ENCODE peak calls at places on chromosome 18, in four cellular contexts. J is stomach, A is fibroblast of mammary gland, T is cardiac fibroblast. Y is an unnamed sample.

GRCh38 chr18:48996901-48997463 is 46.2 kb upstream of the SMAD7 start:
- DNase-seq in J (no peak), A (peak; percentile 70), T (peak; percentile 54), Y (no peak)

GRCh38 chr18:67417864-67418523 is 98.5 kb downstream of the DSEL start:
- DNase-seq in T (peak; percentile 51), J (no peak), A (peak; percentile 75), Y (no peak)

GRCh38 chr18:61096231-61096630 is 237.0 kb upstream of the CDH20 start:
- DNase-seq in A (no peak), J (no peak), T (no peak), Y (no peak)

GRCh38 chr18:74906189-74906588 is 302.8 kb downstream of the PTGR3 start:
- DNase-seq in J (no peak), A (no peak), T (peak; percentile 4), Y (no peak)

GRCh38 chr18:49274188-49274714 is 186.2 kb downstream of the DYM start:
- DNase-seq in J (no peak), A (peak; percentile 15), T (peak; percentile 68), Y (no peak)

GRCh38 chr18:70072678-70073077 is 125.0 kb upstream of the CD226 start:
- DNase-seq in T (peak; percentile 67), A (peak; percentile 42), J (no peak), Y (no peak)

GRCh38 chr18:23356915-23357421 is 96.1 kb upstream of the RIOK3 start:
- DNase-seq in J (no peak), A (peak; percentile 42), T (peak; percentile 90), Y (no peak)

GRCh38 chr18:48295586-48296311 is 113.4 kb downstream of the ZBTB7C start:
- DNase-seq in J (no peak), T (peak; percentile 16), A (peak; percentile 7), Y (no peak)

GRCh38 chr18:23143059-23143831 is 8.0 kb downstream of the CABLES1 start:
- DNase-seq in J (no peak), A (no peak), T (peak; percentile 47), Y (no peak)

GRCh38 chr18:73060666-73061270 is 193.0 kb upstream of the NETO1 start:
- DNase-seq in T (peak; percentile 10), A (peak; percentile 44), J (no peak), Y (no peak)

GRCh38 chr18:22509423-22509822 is 91.7 kb upstream of the CTAGE1 start:
- DNase-seq in A (no peak), J (no peak), T (no peak), Y (no peak)

GRCh38 chr18:76806301-76806700 is 16.1 kb upstream of the ZNF236 start:
- DNase-seq in J (no peak), A (no peak), T (no peak), Y (no peak)

GRCh38 chr18:32271649-32272324 is 81.9 kb downstream of the MEP1B start:
- DNase-seq in A (peak; percentile 56), T (peak; percentile 76), J (no peak), Y (no peak)

GRCh38 chr18:47915930-47916329 is 14.5 kb downstream of the SMAD2 start:
- DNase-seq in A (no peak), J (no peak), T (no peak), Y (no peak)

GRCh38 chr18:23484783-23485182 is 18.5 kb upstream of the RMC1 start:
- DNase-seq in J (no peak), T (no peak), A (no peak), Y (no peak)

GRCh38 chr18:3340682-3341097 is 78.8 kb downstream of the MYL12B start:
- DNase-seq in T (no peak), J (no peak), A (peak; percentile 35), Y (no peak)

GRCh38 chr18:72336786-72337185 is 207.4 kb downstream of the CBLN2 start:
- DNase-seq in T (no peak), A (peak; percentile 3), J (no peak), Y (no peak)

GRCh38 chr18:46953195-46953594 is 35.8 kb downstream of the KATNAL2 start:
- DNase-seq in A (no peak), T (no peak), J (no peak), Y (no peak)

GRCh38 chr18:64807560-64807959 is 658.7 kb upstream of the LINC00305 start:
- DNase-seq in T (no peak), J (no peak), A (no peak), Y (no peak)

GRCh38 chr18:51149605-51150429 is 47.7 kb downstream of the MEX3C start:
- DNase-seq in T (peak; percentile 53), J (no peak), A (peak; percentile 69), Y (no peak)

GRCh38 chr18:3453540-3454364 is 3.8 kb downstream of the TGIF1 start:
- DNase-seq in J (peak; percentile 41), A (peak; percentile 97), T (peak; percentile 97), Y (no peak)

GRCh38 chr18:51064256-51064655 is 34.2 kb downstream of the SMAD4 start:
- DNase-seq in J (no peak), A (no peak), T (no peak), Y (no peak)

GRCh38 chr18:38420611-38421010 is 855.0 kb upstream of the CELF4 start:
- DNase-seq in T (no peak), J (no peak), A (no peak), Y (no peak)

GRCh38 chr18:67875936-67876335 is 359.4 kb upstream of the DSEL start:
- DNase-seq in J (no peak), T (peak; percentile 14), A (peak; percentile 15), Y (no peak)

GRCh38 chr18:77100751-77101355 is 31.7 kb downstream of the MBP start:
- DNase-seq in J (no peak), T (peak; percentile 35), A (peak; percentile 6), Y (peak; percentile 29)

GRCh38 chr18:7079231-7079630 is 38.4 kb downstream of the LAMA1 start:
- DNase-seq in J (no peak), A (no peak), T (no peak), Y (no peak)
- TF ChIP-seq CTCF in J (no peak), A (no peak), T (no peak), Y (no peak)

GRCh38 chr18:55096261-55097026 is 137.2 kb upstream of the CCDC68 start:
- DNase-seq in A (peak; percentile 76), T (peak; percentile 81), J (no peak), Y (no peak)
- TF ChIP-seq CTCF in A (peak; percentile 52), T (peak; percentile 52), J (no peak), Y (no peak)

GRCh38 chr18:12121175-12122095 is 27.8 kb downstream of the ANKRD62 start:
- DNase-seq in J (no peak), T (peak; percentile 11), A (peak; percentile 8), Y (no peak)
- TF ChIP-seq CTCF in J (no peak), T (peak; percentile 32), A (peak; percentile 38), Y (no peak)

GRCh38 chr18:9661564-9661963 is 46.5 kb upstream of the RAB31 start:
- DNase-seq in T (no peak), A (peak; percentile 51), J (no peak), Y (no peak)
- TF ChIP-seq CTCF in T (peak; percentile 34), A (peak; percentile 43), J (no peak), Y (no peak)

GRCh38 chr18:58144106-58144505 is 100.1 kb downstream of the NEDD4L start:
- DNase-seq in J (no peak), A (no peak), T (no peak), Y (no peak)

GRCh38 chr18:58143391-58143790 is 99.4 kb downstream of the NEDD4L start:
- DNase-seq in A (no peak), J (no peak), T (peak; percentile 77), Y (no peak)

GRCh38 chr18:58136865-58137264 is 92.8 kb downstream of the NEDD4L start:
- DNase-seq in T (peak; percentile 12), A (no peak), J (no peak), Y (no peak)

GRCh38 chr18:58139627-58140026 is 95.6 kb downstream of the NEDD4L start:
- DNase-seq in A (no peak), T (no peak), J (no peak), Y (no peak)

DNA sequence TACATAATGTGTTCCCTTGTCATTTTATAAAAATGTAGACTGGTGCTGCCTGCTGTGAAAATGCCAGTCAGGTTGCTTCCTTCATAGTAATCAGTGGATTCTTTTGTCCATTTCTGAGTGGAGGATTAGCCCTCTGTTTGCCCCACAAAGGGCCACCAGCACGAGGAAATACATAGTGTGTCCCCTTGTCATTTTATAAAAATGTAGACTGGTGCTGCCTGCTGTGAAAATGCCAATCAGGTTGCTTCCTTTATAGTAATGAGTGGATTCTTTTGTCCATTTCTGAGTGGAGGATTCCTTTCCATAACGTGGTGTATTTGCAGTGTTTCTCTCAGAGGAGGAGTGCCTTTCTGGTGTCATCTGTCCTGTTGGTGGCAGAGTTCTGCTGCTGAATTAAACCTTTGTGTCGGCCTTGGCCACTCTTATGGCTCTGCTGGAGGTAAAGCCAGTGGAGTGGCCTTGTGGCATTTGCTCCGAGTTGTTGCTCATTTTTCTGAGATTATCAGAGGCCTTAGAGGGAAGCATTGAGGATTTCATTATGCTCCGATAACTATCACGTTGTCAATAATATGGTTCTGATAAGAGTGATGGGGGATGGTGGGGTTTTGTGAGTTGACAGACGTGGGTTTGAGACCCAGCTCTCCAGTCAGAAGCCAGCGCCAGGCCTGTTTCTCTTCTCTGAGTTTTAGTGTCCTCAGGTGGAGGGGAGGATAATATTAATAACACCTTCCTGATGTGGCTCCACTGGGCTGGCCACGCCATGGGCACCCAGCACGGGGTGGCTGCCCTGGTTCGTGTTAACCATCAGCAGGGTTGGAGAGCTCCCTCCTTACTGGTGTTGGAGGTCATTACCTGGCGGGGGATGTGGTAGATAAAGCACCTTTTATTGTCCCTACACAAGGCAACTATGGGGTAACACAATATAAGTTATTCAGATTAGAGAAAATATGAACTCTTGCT is 96.6 kb downstream of the NEDD4L start:
- DNase-seq in T (no peak), A (no peak), J (no peak), Y (no peak)
- TF ChIP-seq CTCF in T (no peak), A (no peak), J (no peak), Y (no peak)

GRCh38 chr18:45341454-45341853 is 273.8 kb upstream of the SLC14A2 start:
- DNase-seq in J (no peak), T (no peak), A (no peak), Y (no peak)
- TF ChIP-seq CTCF in J (no peak), T (no peak), A (no peak), Y (no peak)

GRCh38 chr18:13163167-13163927 is 55.2 kb upstream of the LDLRAD4 start:
- DNase-seq in A (peak; percentile 4), J (no peak), T (no peak), Y (no peak)

GRCh38 chr18:13164406-13164805 is 54.2 kb upstream of the LDLRAD4 start:
- DNase-seq in T (no peak), A (no peak), J (no peak), Y (no peak)

GRCh38 chr18:13161276-13161899 is 57.2 kb upstream of the LDLRAD4 start:
- DNase-seq in A (no peak), J (no peak), T (no peak), Y (no peak)

DNA sequence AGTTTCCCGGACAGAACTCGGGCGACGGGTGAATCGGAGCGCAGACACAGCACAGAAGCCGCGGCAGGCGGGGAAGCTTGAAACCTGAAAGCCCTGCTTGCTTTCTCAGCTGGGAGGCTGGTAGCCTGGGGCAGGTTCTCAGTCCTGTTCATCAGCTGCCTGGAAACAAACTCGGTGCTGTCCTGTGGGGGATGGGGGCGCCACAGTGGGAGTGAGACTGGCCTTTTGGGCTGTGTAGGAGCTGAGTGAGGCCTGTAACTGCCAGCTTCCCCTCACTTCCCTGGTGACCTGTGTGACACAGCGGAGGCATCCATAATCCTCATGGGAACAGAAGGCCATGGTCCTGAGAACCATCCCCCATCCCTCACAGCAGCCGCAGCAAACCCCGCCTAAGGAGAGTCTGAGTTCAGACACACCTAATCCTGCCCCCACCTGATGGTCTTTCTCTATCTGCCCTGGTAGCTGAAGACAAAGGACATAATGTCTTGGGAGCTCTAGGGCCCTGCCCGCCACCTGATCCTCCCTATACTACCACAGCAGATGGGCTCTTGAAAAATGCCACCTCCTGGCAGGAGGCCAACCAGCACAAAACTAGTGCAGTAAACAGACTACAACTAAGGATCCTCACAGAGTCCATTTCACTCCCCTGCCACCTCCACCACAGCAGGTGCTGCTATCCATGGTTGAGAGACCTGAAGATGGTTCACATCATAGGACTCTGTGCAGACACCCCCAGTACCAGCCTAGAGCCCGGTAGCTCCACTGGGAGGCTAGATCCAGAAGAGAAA is 52.7 kb upstream of the LDLRAD4 start:
- DNase-seq in A (no peak), J (no peak), T (no peak), Y (no peak)
- TF ChIP-seq CTCF in A (no peak), J (no peak), T (no peak), Y (no peak)